ENCODE peak calls at places on chromosomes 4 and X, in five cellular contexts. One of them, this sample, is unnamed.
A peak's percentile ranks its signal among the peaks of the same experiment; 100 is the strongest.

GRCh38 chrX:13101439-13102139 is 57.2 kb upstream of the FAM9C start:
- DNase-seq in mesenchymal stem cell: peak; percentile 89
- DNase-seq in trophoblast cell: peak; percentile 54
- DNase-seq in H9: no peak
- DNase-seq in IMR-90: peak; percentile 86
- DNase-seq in this sample: no peak

GRCh38 chrX:13005671-13006473 is 31.0 kb downstream of the TMSB4X start:
- DNase-seq in mesenchymal stem cell: no peak
- DNase-seq in trophoblast cell: no peak
- DNase-seq in H9: no peak
- DNase-seq in IMR-90: peak; percentile 70
- DNase-seq in this sample: no peak

GRCh38 chr4:153684182-153685073 is at the start of gene TLR2:
- DNase-seq in mesenchymal stem cell: peak; percentile 43
- DNase-seq in trophoblast cell: peak; percentile 34
- DNase-seq in H9: peak; percentile 78
- DNase-seq in IMR-90: no peak
- DNase-seq in this sample: peak; percentile 41

GRCh38 chr4:148225639-148226038 is 216.6 kb downstream of the NR3C2 start:
- DNase-seq in mesenchymal stem cell: no peak
- DNase-seq in trophoblast cell: peak; percentile 79
- DNase-seq in H9: no peak
- DNase-seq in IMR-90: peak; percentile 2
- DNase-seq in this sample: no peak

GRCh38 chr4:21596521-21596920 is 352.1 kb downstream of the KCNIP4 start:
- DNase-seq in mesenchymal stem cell: no peak
- DNase-seq in trophoblast cell: no peak
- DNase-seq in H9: no peak
- DNase-seq in IMR-90: no peak
- DNase-seq in this sample: no peak

GRCh38 chr4:1174941-1175634 is 2.7 kb upstream of the SPON2 start:
- DNase-seq in mesenchymal stem cell: no peak
- DNase-seq in trophoblast cell: no peak
- DNase-seq in H9: no peak
- DNase-seq in IMR-90: no peak
- DNase-seq in this sample: no peak

GRCh38 chr4:53185853-53186590 is 179.8 kb downstream of the SCFD2 start:
- DNase-seq in mesenchymal stem cell: no peak
- DNase-seq in trophoblast cell: no peak
- DNase-seq in H9: no peak
- DNase-seq in IMR-90: peak; percentile 85
- DNase-seq in this sample: no peak

GRCh38 chr4:165031436-165032211 is at the start of gene TRIM60:
- DNase-seq in mesenchymal stem cell: no peak
- DNase-seq in trophoblast cell: peak; percentile 82
- DNase-seq in H9: no peak
- DNase-seq in IMR-90: no peak
- DNase-seq in this sample: no peak

GRCh38 chrX:97685753-97686152 is 802.0 kb downstream of the RPA4 start:
- DNase-seq in mesenchymal stem cell: peak; percentile 29
- DNase-seq in trophoblast cell: peak; percentile 47
- DNase-seq in H9: no peak
- DNase-seq in IMR-90: peak; percentile 40
- DNase-seq in this sample: no peak

GRCh38 chr4:145679991-145680455 is at the start of gene C4orf51:
- DNase-seq in mesenchymal stem cell: peak; percentile 83
- DNase-seq in trophoblast cell: no peak
- DNase-seq in H9: no peak
- DNase-seq in IMR-90: peak; percentile 75
- DNase-seq in this sample: no peak

GRCh38 chr4:113810906-113811305 is 49.4 kb upstream of the CAMK2D start:
- DNase-seq in mesenchymal stem cell: peak; percentile 29
- DNase-seq in trophoblast cell: no peak
- DNase-seq in H9: no peak
- DNase-seq in IMR-90: peak; percentile 78
- DNase-seq in this sample: no peak

GRCh38 chrX:68995780-68996551 is 167.1 kb downstream of the EFNB1 start:
- DNase-seq in mesenchymal stem cell: peak; percentile 12
- DNase-seq in trophoblast cell: no peak
- DNase-seq in H9: peak; percentile 10
- DNase-seq in IMR-90: peak; percentile 78
- DNase-seq in this sample: no peak

GRCh38 chr4:159444668-159445067 is 341.8 kb downstream of the RAPGEF2 start:
- DNase-seq in mesenchymal stem cell: peak; percentile 42
- DNase-seq in trophoblast cell: no peak
- DNase-seq in H9: no peak
- DNase-seq in IMR-90: peak; percentile 30
- DNase-seq in this sample: no peak

GRCh38 chr4:159447296-159447695 is 344.4 kb downstream of the RAPGEF2 start:
- DNase-seq in mesenchymal stem cell: no peak
- DNase-seq in trophoblast cell: no peak
- DNase-seq in H9: no peak
- DNase-seq in IMR-90: no peak
- DNase-seq in this sample: no peak

GRCh38 chr4:159446266-159446976 is 343.5 kb downstream of the RAPGEF2 start:
- DNase-seq in mesenchymal stem cell: peak; percentile 84
- DNase-seq in trophoblast cell: peak; percentile 75
- DNase-seq in H9: peak; percentile 50
- DNase-seq in IMR-90: peak; percentile 84
- DNase-seq in this sample: peak; percentile 53

GRCh38 chr4:159443975-159444374 is 341.1 kb downstream of the RAPGEF2 start:
- DNase-seq in mesenchymal stem cell: peak; percentile 68
- DNase-seq in trophoblast cell: no peak
- DNase-seq in H9: no peak
- DNase-seq in IMR-90: peak; percentile 77
- DNase-seq in this sample: no peak

GRCh38 chr4:159445671-159446070 is 342.8 kb downstream of the RAPGEF2 start:
- DNase-seq in mesenchymal stem cell: no peak
- DNase-seq in trophoblast cell: no peak
- DNase-seq in H9: no peak
- DNase-seq in IMR-90: no peak
- DNase-seq in this sample: no peak
- H4K91ac ChIP-seq in mesenchymal stem cell: no peak overlapping the region
- H4K91ac ChIP-seq in trophoblast cell: no peak overlapping the region
- H4K91ac ChIP-seq in H9: no peak overlapping the region
- H4K91ac ChIP-seq in IMR-90: no peak overlapping the region
- H4K91ac ChIP-seq in this sample: no peak overlapping the region

GRCh38 chr4:76949293-76950051 is at the start of gene SEPTIN11:
- DNase-seq in mesenchymal stem cell: peak; percentile 96
- DNase-seq in trophoblast cell: peak; percentile 92
- DNase-seq in H9: peak; percentile 89
- DNase-seq in IMR-90: peak; percentile 93
- DNase-seq in this sample: peak; percentile 93

GRCh38 chr4:76947369-76947768 is 2.2 kb upstream of the SEPTIN11 start:
- DNase-seq in mesenchymal stem cell: peak; percentile 61
- DNase-seq in trophoblast cell: no peak
- DNase-seq in H9: no peak
- DNase-seq in IMR-90: no peak
- DNase-seq in this sample: no peak

GRCh38 chr4:76950846-76951321 is 1.3 kb downstream of the SEPTIN11 start:
- DNase-seq in mesenchymal stem cell: peak; percentile 60
- DNase-seq in trophoblast cell: peak; percentile 67
- DNase-seq in H9: peak; percentile 51
- DNase-seq in IMR-90: peak; percentile 52
- DNase-seq in this sample: no peak

GRCh38 chr4:76950052-76950845 is 697 bp downstream of the SEPTIN11 start:
- DNase-seq in mesenchymal stem cell: peak; percentile 61
- DNase-seq in trophoblast cell: peak; percentile 65
- DNase-seq in H9: no peak
- DNase-seq in IMR-90: no peak
- DNase-seq in this sample: peak; percentile 44

DNA sequence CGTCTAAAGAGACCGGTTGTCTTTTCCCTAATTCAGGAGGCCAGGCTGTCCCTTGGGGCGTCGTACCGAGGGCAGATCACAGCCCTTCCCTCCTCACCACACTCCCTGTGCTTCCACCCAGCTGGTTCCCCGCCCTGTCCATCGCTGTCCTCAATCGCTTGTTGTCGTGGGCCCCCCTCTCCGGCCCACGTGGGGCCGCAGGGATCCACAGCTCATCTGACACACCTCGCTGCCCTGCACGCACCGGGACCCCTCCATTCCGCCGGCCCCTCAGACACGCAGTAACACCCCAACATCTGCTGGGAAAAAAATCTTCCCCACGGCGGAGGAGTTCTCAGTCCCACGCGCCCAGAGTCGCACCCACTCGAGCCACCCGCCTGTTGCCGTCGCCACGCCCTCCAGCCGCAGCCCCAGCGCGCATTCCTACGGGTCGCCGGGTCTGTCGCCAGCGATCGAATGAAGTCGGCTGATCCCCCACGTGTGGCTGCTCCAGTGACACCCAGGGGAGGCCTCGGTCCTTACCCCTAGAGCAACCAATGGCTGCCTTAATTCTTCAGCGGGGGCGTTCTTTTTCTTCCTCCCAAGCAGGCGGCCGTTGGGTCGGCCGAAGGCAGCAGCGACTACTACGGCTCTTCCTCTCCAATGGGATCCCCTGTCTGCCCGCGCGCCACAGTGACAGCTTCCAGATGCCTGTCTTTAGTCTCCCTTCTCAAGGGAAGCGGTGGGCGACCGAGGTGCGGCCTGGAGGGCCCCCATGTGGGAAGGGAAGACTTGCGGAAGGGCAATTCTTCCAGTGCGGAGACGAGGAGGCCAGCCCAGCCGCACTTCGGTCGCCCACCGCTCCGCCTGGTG is 885 bp upstream of the SEPTIN11 start:
- DNase-seq in mesenchymal stem cell: peak; percentile 95
- DNase-seq in trophoblast cell: peak; percentile 76
- DNase-seq in H9: peak; percentile 75
- DNase-seq in IMR-90: peak; percentile 76
- DNase-seq in this sample: peak; percentile 82
- H4K91ac ChIP-seq in mesenchymal stem cell: peak overlapping the region; percentile 99
- H4K91ac ChIP-seq in trophoblast cell: peak overlapping the region; percentile 97
- H4K91ac ChIP-seq in H9: no peak overlapping the region
- H4K91ac ChIP-seq in IMR-90: peak overlapping the region; percentile 87
- H4K91ac ChIP-seq in this sample: no peak overlapping the region

GRCh38 chr4:185879666-185880312 is 67.8 kb upstream of the SORBS2 start:
- DNase-seq in mesenchymal stem cell: no peak
- DNase-seq in trophoblast cell: no peak
- DNase-seq in H9: no peak
- DNase-seq in IMR-90: no peak
- DNase-seq in this sample: no peak
- H4K91ac ChIP-seq in mesenchymal stem cell: no peak overlapping the region
- H4K91ac ChIP-seq in trophoblast cell: no peak overlapping the region
- H4K91ac ChIP-seq in H9: no peak overlapping the region
- H4K91ac ChIP-seq in IMR-90: no peak overlapping the region
- H4K91ac ChIP-seq in this sample: no peak overlapping the region

GRCh38 chr4:75484195-75484594 is 30.0 kb downstream of the RCHY1 start:
- DNase-seq in mesenchymal stem cell: no peak
- DNase-seq in trophoblast cell: no peak
- DNase-seq in H9: no peak
- DNase-seq in IMR-90: no peak
- DNase-seq in this sample: no peak
- H4K91ac ChIP-seq in mesenchymal stem cell: no peak overlapping the region
- H4K91ac ChIP-seq in trophoblast cell: no peak overlapping the region
- H4K91ac ChIP-seq in H9: no peak overlapping the region
- H4K91ac ChIP-seq in IMR-90: no peak overlapping the region
- H4K91ac ChIP-seq in this sample: no peak overlapping the region

DNA sequence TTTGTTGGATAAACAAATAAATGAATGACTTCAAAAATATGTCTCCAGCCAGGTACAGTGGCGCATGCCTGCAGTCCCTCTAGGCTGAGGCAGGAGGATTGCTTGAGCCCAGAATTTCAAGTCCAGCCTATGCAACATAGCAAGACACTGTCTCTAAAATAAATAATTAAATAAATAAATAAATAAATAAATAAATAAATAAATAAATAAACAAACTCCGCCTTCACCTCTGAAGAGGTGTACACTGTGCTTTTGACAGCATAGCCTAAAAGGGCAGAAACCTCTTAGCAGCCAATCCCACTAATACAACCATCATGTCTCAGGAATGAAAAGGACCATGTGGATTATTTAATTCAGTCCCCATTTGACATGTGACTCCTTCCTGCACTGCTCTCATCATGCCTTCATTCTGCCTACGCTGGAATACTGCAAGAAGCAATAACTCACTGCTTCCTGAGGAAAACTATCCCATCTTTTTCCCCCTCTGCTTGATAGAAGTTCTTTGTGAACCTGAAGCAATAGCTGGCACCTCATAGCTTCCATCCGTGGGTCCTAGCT is 335.0 kb downstream of the FBXW7 start:
- DNase-seq in mesenchymal stem cell: no peak
- DNase-seq in trophoblast cell: no peak
- DNase-seq in H9: no peak
- DNase-seq in IMR-90: no peak
- DNase-seq in this sample: no peak
- H4K91ac ChIP-seq in mesenchymal stem cell: no peak overlapping the region
- H4K91ac ChIP-seq in trophoblast cell: no peak overlapping the region
- H4K91ac ChIP-seq in H9: no peak overlapping the region
- H4K91ac ChIP-seq in IMR-90: no peak overlapping the region
- H4K91ac ChIP-seq in this sample: no peak overlapping the region

GRCh38 chr4:2468464-2469191 is at the start of gene RNF4:
- DNase-seq in mesenchymal stem cell: peak; percentile 97
- DNase-seq in trophoblast cell: peak; percentile 97
- DNase-seq in H9: peak; percentile 96
- DNase-seq in IMR-90: peak; percentile 95
- DNase-seq in this sample: peak; percentile 92
- H4K91ac ChIP-seq in mesenchymal stem cell: peak within 1 kb of the TSS; percentile 85
- H4K91ac ChIP-seq in trophoblast cell: peak within 1 kb of the TSS; percentile 91
- H4K91ac ChIP-seq in H9: no peak within 1 kb of the TSS
- H4K91ac ChIP-seq in IMR-90: peak within 1 kb of the TSS; percentile 84
- H4K91ac ChIP-seq in this sample: peak within 1 kb of the TSS; percentile 74

DNA sequence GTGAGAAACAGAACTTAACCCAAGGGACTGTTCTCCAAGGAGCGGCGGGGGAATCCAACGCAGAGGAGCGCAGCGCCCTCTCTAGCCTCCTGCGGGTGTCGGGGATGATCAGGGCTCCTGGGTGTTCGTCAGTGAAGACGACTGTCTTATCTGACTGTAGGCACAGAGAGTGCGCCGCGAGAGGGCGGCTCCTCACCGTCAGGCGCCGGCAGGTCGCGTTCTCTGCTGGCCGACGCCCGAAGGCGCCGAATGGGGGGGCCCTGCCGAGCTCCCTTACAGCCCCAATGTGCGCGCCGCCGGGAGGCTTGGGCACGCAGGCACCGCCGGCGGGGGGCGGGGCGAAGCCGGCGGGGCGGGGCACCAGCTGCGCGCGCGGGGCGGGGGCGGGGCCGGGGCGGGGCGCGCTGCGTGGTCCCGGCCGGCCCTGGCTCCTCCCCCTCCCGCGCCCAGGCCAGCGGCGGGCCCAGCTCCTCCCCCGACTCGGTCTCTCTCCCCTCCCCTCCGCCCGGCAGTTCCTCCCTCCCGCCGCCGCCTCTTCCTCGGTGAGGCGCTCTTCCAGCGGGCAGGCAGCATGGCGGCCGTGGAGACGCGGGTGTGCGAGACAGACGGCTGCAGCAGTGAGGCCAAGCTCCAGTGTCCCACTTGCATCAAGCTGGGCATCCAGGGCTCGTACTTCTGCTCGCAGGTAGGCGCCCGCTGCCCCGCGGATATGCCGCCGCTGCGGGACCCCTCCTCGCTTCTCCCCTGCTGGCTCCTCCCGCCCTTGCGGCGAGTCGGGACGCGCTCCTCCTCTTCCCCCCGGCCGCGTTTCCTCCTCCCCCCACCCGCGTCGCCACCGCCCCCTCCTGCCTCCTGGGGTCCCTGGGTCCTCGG is at the start of gene METAP1:
- DNase-seq in mesenchymal stem cell: peak; percentile 93
- DNase-seq in trophoblast cell: peak; percentile 94
- DNase-seq in H9: peak; percentile 97
- DNase-seq in IMR-90: peak; percentile 92
- DNase-seq in this sample: peak; percentile 91
- H4K91ac ChIP-seq in mesenchymal stem cell: peak within 1 kb of the TSS; percentile 77
- H4K91ac ChIP-seq in trophoblast cell: peak within 1 kb of the TSS; percentile 92
- H4K91ac ChIP-seq in H9: no peak within 1 kb of the TSS
- H4K91ac ChIP-seq in IMR-90: peak within 1 kb of the TSS; percentile 89
- H4K91ac ChIP-seq in this sample: no peak within 1 kb of the TSS